ENCODE peak calls at places on chromosomes 12 and 14, in eight cellular contexts. H is mesendoderm, E is Peyer's patch, Q is K562, V is HCT116, B is suprapubic skin, J is A549, U is MM.1S. I is an unnamed sample.

GRCh38 chr12:2382391-2383155 is 329.8 kb downstream of the CACNA1C start:
- DNase-seq in H (no peak), E (no peak), Q (no peak), V (no peak), B (no peak), J (no peak), U (peak; percentile 12), I (no peak)

GRCh38 chr14:80003138-80003537 is 208.2 kb downstream of the DIO2 start:
- DNase-seq in H (no peak), E (no peak), Q (no peak), V (no peak), B (no peak), J (no peak), U (no peak), I (no peak)

GRCh38 chr12:53514626-53515290 is 7.5 kb upstream of the NPFF start:
- DNase-seq in H (no peak), E (no peak), Q (no peak), V (no peak), B (no peak), J (no peak), U (no peak), I (no peak)

GRCh38 chr12:537772-538171 is 78.0 kb downstream of the B4GALNT3 start:
- DNase-seq in H (no peak), E (no peak), Q (no peak), V (peak; percentile 29), B (no peak), J (no peak), U (no peak), I (no peak)

GRCh38 chr12:79187032-79187431 is 322.5 kb downstream of the SYT1 start:
- DNase-seq in H (no peak), E (no peak), Q (no peak), V (no peak), B (no peak), J (no peak), U (peak; percentile 42), I (no peak)

GRCh38 chr14:22510527-22511110 is 78.4 kb downstream of the DAD1 start:
- DNase-seq in H (no peak), E (no peak), Q (no peak), V (no peak), B (no peak), J (no peak), U (no peak), I (peak; percentile 80)

GRCh38 chr14:22849212-22849819 is 12.9 kb downstream of the MMP14 start:
- DNase-seq in H (no peak), E (no peak), Q (no peak), V (no peak), B (peak; percentile 89), J (no peak), U (no peak), I (no peak)

GRCh38 chr14:102571043-102571442 is 21.4 kb upstream of the RCOR1 start:
- DNase-seq in H (no peak), E (no peak), Q (no peak), V (no peak), B (no peak), J (no peak), U (no peak), I (no peak)

GRCh38 chr12:110658882-110659281 is 30.0 kb downstream of the HVCN1 start:
- DNase-seq in H (no peak), E (no peak), Q (no peak), V (no peak), B (no peak), J (no peak), U (no peak), I (no peak)

GRCh38 chr12:1542599-1542998 is 51.8 kb downstream of the FBXL14 start:
- DNase-seq in H (no peak), E (no peak), Q (no peak), V (no peak), B (no peak), J (no peak), U (no peak), I (no peak)

GRCh38 chr12:84604541-84604940 is 308.1 kb downstream of the SLC6A15 start:
- DNase-seq in H (no peak), E (no peak), Q (no peak), V (no peak), B (no peak), J (no peak), U (no peak), I (no peak)

GRCh38 chr12:15788266-15789214 is 648 bp downstream of the EPS8 start:
- DNase-seq in H (peak; percentile 53), E (no peak), Q (peak; percentile 4), V (peak; percentile 34), B (no peak), J (peak; percentile 47), U (peak; percentile 49), I (peak; percentile 53)

GRCh38 chr14:63454863-63455622 is 88.1 kb downstream of the PPP2R5E start:
- DNase-seq in H (no peak), E (no peak), Q (no peak), V (no peak), B (no peak), J (no peak), U (no peak), I (peak; percentile 24)

GRCh38 chr12:81644503-81644902 is 114.6 kb downstream of the PPFIA2 start:
- DNase-seq in H (peak; percentile 45), E (no peak), Q (no peak), V (peak; percentile 33), B (no peak), J (peak; percentile 7), U (peak; percentile 52), I (no peak)

GRCh38 chr14:89030921-89031320 is 206.5 kb downstream of the TTC8 start:
- DNase-seq in H (no peak), E (no peak), Q (no peak), V (no peak), B (no peak), J (no peak), U (no peak), I (no peak)

GRCh38 chr14:88710709-88711108 is 82.0 kb downstream of the EML5 start:
- DNase-seq in H (no peak), E (no peak), Q (no peak), V (no peak), B (no peak), J (no peak), U (no peak), I (no peak)

GRCh38 chr12:99271071-99271470 is 376.5 kb upstream of the GARIN6 start:
- DNase-seq in H (peak; percentile 40), E (no peak), Q (no peak), V (no peak), B (no peak), J (no peak), U (no peak), I (no peak)

GRCh38 chr12:34288963-34289345 is 266.7 kb downstream of the ALG10 start:
- DNase-seq in H (no peak), E (no peak), Q (no peak), V (no peak), B (no peak), J (no peak), U (no peak), I (no peak)

DNA sequence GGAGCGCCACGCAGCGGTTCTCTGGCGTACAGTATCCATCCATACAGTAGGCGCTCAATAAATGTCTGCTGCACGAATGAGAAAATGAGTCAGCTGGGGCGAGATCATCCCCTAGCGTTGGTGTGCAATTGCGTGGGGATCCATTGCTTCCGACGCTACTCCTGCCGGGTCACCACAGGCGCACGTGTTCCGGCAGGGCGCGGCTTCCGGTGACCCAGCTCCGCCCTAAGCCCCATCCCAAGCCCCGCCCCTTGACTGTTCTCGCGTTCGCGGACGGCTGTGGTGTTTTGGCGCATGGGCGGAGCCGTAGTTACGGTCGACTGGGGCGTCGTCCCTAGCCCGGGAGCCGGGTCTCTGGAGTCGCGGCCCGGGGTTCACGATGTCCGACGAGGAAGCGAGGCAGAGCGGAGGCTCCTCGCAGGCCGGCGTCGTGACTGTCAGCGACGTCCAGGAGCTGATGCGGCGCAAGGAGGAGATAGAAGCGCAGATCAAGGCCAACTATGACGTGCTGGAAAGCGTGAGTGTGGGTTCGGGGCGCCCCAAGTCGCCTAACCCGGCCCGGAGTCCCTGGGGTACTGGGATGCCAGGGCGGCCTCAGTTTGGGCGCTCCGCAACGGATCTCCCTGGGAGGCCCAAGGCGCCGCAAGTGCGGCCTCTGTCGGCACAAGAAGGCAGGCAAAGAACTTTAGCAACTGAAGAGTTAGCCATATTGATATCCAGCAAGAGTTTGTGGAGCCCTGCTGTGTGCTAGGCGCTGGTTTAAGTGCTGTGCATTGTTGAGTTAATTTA is at the start of gene PSMD9:
- DNase-seq in H (peak; percentile 98), E (peak; percentile 98), Q (peak; percentile 97), V (peak; percentile 98), B (peak; percentile 99), J (peak; percentile 97), U (peak; percentile 91), I (peak; percentile 94)
- H3K4me1 ChIP-seq in H (peaks cover 2% of the 10 kb centered on the region), E (peaks cover 18% of the 10 kb centered on the region), Q (peaks cover 28% of the 10 kb centered on the region), V (peaks cover 46% of the 10 kb centered on the region), B (peaks cover 34% of the 10 kb centered on the region), J (peaks cover 22% of the 10 kb centered on the region), U (peaks cover 11% of the 10 kb centered on the region), I (peaks cover 20% of the 10 kb centered on the region)

DNA sequence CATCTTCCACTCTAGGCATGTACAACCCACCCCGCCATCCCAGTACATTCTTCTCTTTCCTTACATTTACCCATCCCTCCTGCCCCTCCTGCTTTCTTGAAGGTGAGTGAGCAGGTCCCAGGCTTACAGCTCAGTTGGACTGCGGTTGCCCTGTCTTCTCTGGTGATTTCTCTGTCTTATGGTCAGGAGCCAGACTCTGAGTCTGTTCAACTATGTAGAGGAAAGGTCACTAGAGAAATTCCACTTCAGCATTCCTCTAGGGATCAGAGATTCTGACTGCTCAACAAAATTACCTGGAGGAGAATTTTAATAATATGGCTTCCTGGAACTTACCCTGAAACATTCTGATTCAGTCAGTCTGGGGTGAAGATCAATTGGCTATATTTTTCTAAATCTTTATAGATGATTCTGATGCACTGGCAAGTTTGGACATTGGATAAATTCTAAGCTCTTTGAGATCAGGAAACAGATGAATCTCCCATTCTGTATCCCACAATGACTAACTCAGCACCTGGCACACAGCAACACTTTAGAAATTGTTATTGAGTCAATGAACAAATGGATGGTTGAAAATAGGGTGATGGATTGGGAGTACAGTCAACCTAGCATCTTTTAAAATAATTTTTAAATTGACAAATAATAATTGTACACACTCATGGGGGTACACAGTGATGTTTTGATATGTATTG is 128.6 kb upstream of the HIF1A start:
- DNase-seq in H (no peak), E (no peak), Q (no peak), V (no peak), B (no peak), J (no peak), U (no peak), I (peak; percentile 68)
- H3K4me1 ChIP-seq in H (peaks cover 2% of the 10 kb centered on the region), E (peaks cover 7% of the 10 kb centered on the region), Q (peaks cover 30% of the 10 kb centered on the region), V (peaks cover 88% of the 10 kb centered on the region), B (peaks cover 74% of the 10 kb centered on the region), J (peaks cover 74% of the 10 kb centered on the region), U (no peaks in the 10 kb centered on the region), I (peaks cover 96% of the 10 kb centered on the region)

DNA sequence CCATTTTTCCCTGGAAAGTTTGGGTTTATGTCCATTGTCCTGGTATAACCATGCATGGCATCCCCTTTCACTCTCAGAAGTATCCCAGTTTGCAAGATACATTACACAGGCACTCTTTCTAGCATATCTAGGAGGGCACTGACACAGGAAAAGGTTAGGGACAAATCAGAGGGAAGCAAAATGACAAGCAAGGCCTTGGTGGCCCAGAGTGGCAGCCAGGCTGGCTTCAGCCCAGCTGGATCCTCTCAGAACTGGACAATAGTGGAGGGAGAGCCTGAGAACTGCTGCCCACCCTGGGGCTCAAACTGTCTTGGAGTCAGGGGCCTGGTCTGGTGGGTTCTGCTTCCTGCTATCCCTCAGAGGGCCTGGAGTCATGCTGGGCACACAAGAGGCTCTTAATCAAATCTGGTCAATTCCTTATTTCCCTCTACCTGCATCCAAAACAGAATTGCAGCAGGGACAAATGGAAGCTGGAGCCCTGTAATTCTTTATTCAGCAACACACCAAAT is 2.6 kb downstream of the VDR start:
- DNase-seq in H (no peak), E (no peak), Q (no peak), V (no peak), B (no peak), J (no peak), U (no peak), I (no peak)
- H3K4me1 ChIP-seq in H (no peaks in the 10 kb centered on the region), E (peaks cover 16% of the 10 kb centered on the region), Q (peaks cover 25% of the 10 kb centered on the region), V (peaks cover 51% of the 10 kb centered on the region), B (peaks cover 57% of the 10 kb centered on the region), J (peaks cover 19% of the 10 kb centered on the region), U (peaks cover 50% of the 10 kb centered on the region), I (peaks cover 24% of the 10 kb centered on the region)

GRCh38 chr12:106010746-106011145 is 128.0 kb downstream of the NUAK1 start:
- DNase-seq in H (no peak), E (no peak), Q (no peak), V (no peak), B (no peak), J (no peak), U (no peak), I (no peak)
- H3K4me1 ChIP-seq in H (peaks cover 1% of the 10 kb centered on the region), E (no peaks in the 10 kb centered on the region), Q (no peaks in the 10 kb centered on the region), V (no peaks in the 10 kb centered on the region), B (no peaks in the 10 kb centered on the region), J (no peaks in the 10 kb centered on the region), U (no peaks in the 10 kb centered on the region), I (no peaks in the 10 kb centered on the region)

I was measured in SJSA1.